ENCODE peak calls at places on chromosomes 6 and 20, in eight cellular contexts. One of them, this sample, is unnamed.

GRCh38 chr6:7550433-7550801 is 8.9 kb downstream of the DSP start:
- DNase-seq in psoas muscle: no peak
- DNase-seq in head of caudate nucleus: no peak
- DNase-seq in anterior cingulate cortex: no peak
- DNase-seq in NCI-H748 treated with DMSO at 0.1 percent for 48 hours: no peak
- DNase-seq in ELF-1: no peak
- DNase-seq in epithelial cell of esophagus: peak; percentile 73
- DNase-seq in activated T-cell treated with anti-CD3 and anti-CD28 coated beads, Interleukin-2, amount 50 U/mL, for 24 hours: no peak
- DNase-seq in this sample: no peak

GRCh38 chr6:70299456-70299855 is 3.4 kb downstream of the COL9A1 start:
- DNase-seq in epithelial cell of esophagus: peak; percentile 35
- DNase-seq in ELF-1: no peak
- DNase-seq in head of caudate nucleus: no peak
- DNase-seq in activated T-cell treated with anti-CD3 and anti-CD28 coated beads, Interleukin-2, amount 50 U/mL, for 24 hours: no peak
- DNase-seq in psoas muscle: no peak
- DNase-seq in anterior cingulate cortex: no peak
- DNase-seq in NCI-H748 treated with DMSO at 0.1 percent for 48 hours: no peak
- DNase-seq in this sample: no peak

GRCh38 chr20:41587956-41588355 is 30.2 kb downstream of the CHD6 start:
- DNase-seq in ELF-1: no peak
- DNase-seq in head of caudate nucleus: no peak
- DNase-seq in epithelial cell of esophagus: peak; percentile 75
- DNase-seq in psoas muscle: no peak
- DNase-seq in NCI-H748 treated with DMSO at 0.1 percent for 48 hours: no peak
- DNase-seq in activated T-cell treated with anti-CD3 and anti-CD28 coated beads, Interleukin-2, amount 50 U/mL, for 24 hours: no peak
- DNase-seq in anterior cingulate cortex: no peak
- DNase-seq in this sample: no peak

GRCh38 chr20:5908981-5909380 is 41.4 kb downstream of the TRMT6 start:
- DNase-seq in epithelial cell of esophagus: no peak
- DNase-seq in NCI-H748 treated with DMSO at 0.1 percent for 48 hours: no peak
- DNase-seq in psoas muscle: no peak
- DNase-seq in ELF-1: no peak
- DNase-seq in head of caudate nucleus: no peak
- DNase-seq in activated T-cell treated with anti-CD3 and anti-CD28 coated beads, Interleukin-2, amount 50 U/mL, for 24 hours: no peak
- DNase-seq in anterior cingulate cortex: no peak
- DNase-seq in this sample: no peak

GRCh38 chr20:60254901-60255411 is 296.7 kb downstream of the CDH26 start:
- DNase-seq in head of caudate nucleus: no peak
- DNase-seq in epithelial cell of esophagus: peak; percentile 19
- DNase-seq in psoas muscle: no peak
- DNase-seq in NCI-H748 treated with DMSO at 0.1 percent for 48 hours: no peak
- DNase-seq in activated T-cell treated with anti-CD3 and anti-CD28 coated beads, Interleukin-2, amount 50 U/mL, for 24 hours: no peak
- DNase-seq in ELF-1: no peak
- DNase-seq in anterior cingulate cortex: no peak
- DNase-seq in this sample: no peak

GRCh38 chr6:108948252-108948651 is 100.0 kb downstream of the ARMC2 start:
- DNase-seq in NCI-H748 treated with DMSO at 0.1 percent for 48 hours: no peak
- DNase-seq in activated T-cell treated with anti-CD3 and anti-CD28 coated beads, Interleukin-2, amount 50 U/mL, for 24 hours: no peak
- DNase-seq in psoas muscle: no peak
- DNase-seq in head of caudate nucleus: peak; percentile 65
- DNase-seq in epithelial cell of esophagus: peak; percentile 77
- DNase-seq in anterior cingulate cortex: peak; percentile 16
- DNase-seq in ELF-1: no peak
- DNase-seq in this sample: no peak

GRCh38 chr6:157224178-157224956 is 99.0 kb downstream of the TMEM242 start:
- DNase-seq in psoas muscle: no peak
- DNase-seq in epithelial cell of esophagus: no peak
- DNase-seq in NCI-H748 treated with DMSO at 0.1 percent for 48 hours: no peak
- DNase-seq in ELF-1: no peak
- DNase-seq in head of caudate nucleus: no peak
- DNase-seq in activated T-cell treated with anti-CD3 and anti-CD28 coated beads, Interleukin-2, amount 50 U/mL, for 24 hours: no peak
- DNase-seq in anterior cingulate cortex: no peak
- DNase-seq in this sample: no peak

GRCh38 chr6:105170066-105170465 is 9.7 kb downstream of the POPDC3 start:
- DNase-seq in activated T-cell treated with anti-CD3 and anti-CD28 coated beads, Interleukin-2, amount 50 U/mL, for 24 hours: no peak
- DNase-seq in anterior cingulate cortex: no peak
- DNase-seq in psoas muscle: no peak
- DNase-seq in NCI-H748 treated with DMSO at 0.1 percent for 48 hours: no peak
- DNase-seq in head of caudate nucleus: no peak
- DNase-seq in ELF-1: no peak
- DNase-seq in epithelial cell of esophagus: peak; percentile 58
- DNase-seq in this sample: no peak

GRCh38 chr6:160400426-160400825 is 52.2 kb downstream of the SLC22A3 start:
- DNase-seq in head of caudate nucleus: no peak
- DNase-seq in NCI-H748 treated with DMSO at 0.1 percent for 48 hours: no peak
- DNase-seq in anterior cingulate cortex: no peak
- DNase-seq in psoas muscle: no peak
- DNase-seq in ELF-1: no peak
- DNase-seq in activated T-cell treated with anti-CD3 and anti-CD28 coated beads, Interleukin-2, amount 50 U/mL, for 24 hours: no peak
- DNase-seq in epithelial cell of esophagus: no peak
- DNase-seq in this sample: no peak

GRCh38 chr6:36127462-36128016 is 2.8 kb upstream of the MAPK13 start:
- DNase-seq in epithelial cell of esophagus: peak; percentile 54
- DNase-seq in ELF-1: no peak
- DNase-seq in anterior cingulate cortex: no peak
- DNase-seq in NCI-H748 treated with DMSO at 0.1 percent for 48 hours: no peak
- DNase-seq in activated T-cell treated with anti-CD3 and anti-CD28 coated beads, Interleukin-2, amount 50 U/mL, for 24 hours: peak; percentile 25
- DNase-seq in head of caudate nucleus: no peak
- DNase-seq in psoas muscle: peak; percentile 72
- DNase-seq in this sample: no peak

GRCh38 chr6:45148711-45149341 is 179.3 kb upstream of the RUNX2 start:
- DNase-seq in psoas muscle: no peak
- DNase-seq in epithelial cell of esophagus: peak; percentile 71
- DNase-seq in NCI-H748 treated with DMSO at 0.1 percent for 48 hours: no peak
- DNase-seq in anterior cingulate cortex: no peak
- DNase-seq in head of caudate nucleus: no peak
- DNase-seq in ELF-1: no peak
- DNase-seq in activated T-cell treated with anti-CD3 and anti-CD28 coated beads, Interleukin-2, amount 50 U/mL, for 24 hours: no peak
- DNase-seq in this sample: no peak

GRCh38 chr6:137247724-137248123 is 28.5 kb upstream of the IFNGR1 start:
- DNase-seq in anterior cingulate cortex: no peak
- DNase-seq in activated T-cell treated with anti-CD3 and anti-CD28 coated beads, Interleukin-2, amount 50 U/mL, for 24 hours: no peak
- DNase-seq in psoas muscle: no peak
- DNase-seq in NCI-H748 treated with DMSO at 0.1 percent for 48 hours: no peak
- DNase-seq in epithelial cell of esophagus: no peak
- DNase-seq in head of caudate nucleus: no peak
- DNase-seq in ELF-1: no peak
- DNase-seq in this sample: no peak

GRCh38 chr6:159691963-159692287 is 1.1 kb downstream of the SOD2 start:
- DNase-seq in ELF-1: peak; percentile 24
- DNase-seq in head of caudate nucleus: no peak
- DNase-seq in epithelial cell of esophagus: peak; percentile 7
- DNase-seq in NCI-H748 treated with DMSO at 0.1 percent for 48 hours: no peak
- DNase-seq in anterior cingulate cortex: no peak
- DNase-seq in activated T-cell treated with anti-CD3 and anti-CD28 coated beads, Interleukin-2, amount 50 U/mL, for 24 hours: peak; percentile 44
- DNase-seq in psoas muscle: no peak
- DNase-seq in this sample: no peak

GRCh38 chr6:154426997-154427396 is 70.4 kb upstream of the IPCEF1 start:
- DNase-seq in NCI-H748 treated with DMSO at 0.1 percent for 48 hours: no peak
- DNase-seq in activated T-cell treated with anti-CD3 and anti-CD28 coated beads, Interleukin-2, amount 50 U/mL, for 24 hours: no peak
- DNase-seq in head of caudate nucleus: no peak
- DNase-seq in ELF-1: no peak
- DNase-seq in epithelial cell of esophagus: no peak
- DNase-seq in psoas muscle: no peak
- DNase-seq in anterior cingulate cortex: no peak
- DNase-seq in this sample: no peak

GRCh38 chr6:112431803-112432202 is 84.7 kb downstream of the RFPL4B start:
- DNase-seq in NCI-H748 treated with DMSO at 0.1 percent for 48 hours: no peak
- DNase-seq in psoas muscle: no peak
- DNase-seq in activated T-cell treated with anti-CD3 and anti-CD28 coated beads, Interleukin-2, amount 50 U/mL, for 24 hours: no peak
- DNase-seq in epithelial cell of esophagus: no peak
- DNase-seq in ELF-1: no peak
- DNase-seq in head of caudate nucleus: no peak
- DNase-seq in anterior cingulate cortex: no peak
- DNase-seq in this sample: no peak

GRCh38 chr20:5859611-5860010 is 90.7 kb downstream of the TRMT6 start:
- DNase-seq in psoas muscle: no peak
- DNase-seq in anterior cingulate cortex: no peak
- DNase-seq in epithelial cell of esophagus: peak; percentile 26
- DNase-seq in activated T-cell treated with anti-CD3 and anti-CD28 coated beads, Interleukin-2, amount 50 U/mL, for 24 hours: no peak
- DNase-seq in ELF-1: no peak
- DNase-seq in head of caudate nucleus: no peak
- DNase-seq in NCI-H748 treated with DMSO at 0.1 percent for 48 hours: no peak
- DNase-seq in this sample: no peak

GRCh38 chr20:5141615-5142014 is 14.8 kb downstream of the CDS2 start:
- DNase-seq in NCI-H748 treated with DMSO at 0.1 percent for 48 hours: no peak
- DNase-seq in anterior cingulate cortex: peak; percentile 22
- DNase-seq in ELF-1: no peak
- DNase-seq in psoas muscle: no peak
- DNase-seq in activated T-cell treated with anti-CD3 and anti-CD28 coated beads, Interleukin-2, amount 50 U/mL, for 24 hours: no peak
- DNase-seq in epithelial cell of esophagus: no peak
- DNase-seq in head of caudate nucleus: peak; percentile 46
- DNase-seq in this sample: no peak

GRCh38 chr20:20765696-20766095 is 53.3 kb upstream of the RALGAPA2 start:
- DNase-seq in psoas muscle: no peak
- DNase-seq in NCI-H748 treated with DMSO at 0.1 percent for 48 hours: no peak
- DNase-seq in ELF-1: no peak
- DNase-seq in activated T-cell treated with anti-CD3 and anti-CD28 coated beads, Interleukin-2, amount 50 U/mL, for 24 hours: no peak
- DNase-seq in anterior cingulate cortex: no peak
- DNase-seq in head of caudate nucleus: no peak
- DNase-seq in epithelial cell of esophagus: no peak
- DNase-seq in this sample: no peak